ENCODE peak calls at places on chromosomes 2 and 18, in nine cellular contexts. L, P, T, R, F, E, Y, S and Z are unnamed samples.

GRCh38 chr2:181627545-181627944 is 29.4 kb downstream of the CERKL start:
- DNase-seq in F (peak), T (no peak), P (no peak), Y (no peak), S (no peak), L (no peak), R (peak), E (peak), Z (no peak)

GRCh38 chr18:62618735-62619134 is 95.9 kb downstream of the ZCCHC2 start:
- DNase-seq in S (no peak), R (no peak), P (no peak), E (peak), F (no peak), L (no peak), Y (no peak), T (no peak), Z (no peak)

GRCh38 chr2:28202718-28203117 is 189.9 kb upstream of the FOSL2 start:
- DNase-seq in Y (no peak), T (no peak), P (no peak), S (no peak), F (no peak), E (no peak), L (no peak), R (no peak), Z (no peak)

GRCh38 chr2:147082850-147083522 is 761.8 kb upstream of the ACVR2A start:
- DNase-seq in Y (peak), E (peak), T (peak), F (peak), R (peak), P (no peak), L (peak), S (no peak), Z (peak)

GRCh38 chr18:12317664-12318333 is 9.8 kb downstream of the TUBB6 start:
- DNase-seq in P (no peak), S (no peak), R (peak), Y (no peak), L (no peak), T (no peak), F (peak), E (no peak), Z (peak)

GRCh38 chr2:101995019-101995418 is 3.3 kb downstream of the IL1R2 start:
- DNase-seq in P (no peak), E (no peak), F (no peak), Y (no peak), R (no peak), L (no peak), T (no peak), S (no peak), Z (no peak)

GRCh38 chr2:30979822-30980245 is 158.4 kb downstream of the GALNT14 start:
- DNase-seq in R (peak), E (peak), L (no peak), T (no peak), Y (no peak), F (peak), S (no peak), P (no peak), Z (no peak)

GRCh38 chr2:220273082-220273481 is 645.7 kb downstream of the SLC4A3 start:
- DNase-seq in R (no peak), S (no peak), F (no peak), T (no peak), P (no peak), L (no peak), Y (no peak), E (no peak), Z (no peak)

GRCh38 chr18:27656167-27656778 is 471.2 kb upstream of the CHST9 start:
- DNase-seq in S (no peak), L (no peak), R (no peak), Y (peak), P (no peak), E (peak), T (no peak), F (peak), Z (no peak)

GRCh38 chr2:74042606-74043005 is 57.9 kb downstream of the TET3 start:
- DNase-seq in P (no peak), L (no peak), R (no peak), F (no peak), Y (no peak), T (no peak), S (no peak), E (no peak), Z (no peak)

GRCh38 chr18:74497308-74497640 is 1.1 kb downstream of the CNDP2 start:
- DNase-seq in E (peak), L (no peak), F (no peak), T (no peak), S (no peak), Y (peak), P (no peak), R (no peak), Z (peak)

GRCh38 chr2:189013677-189014380 is 39.7 kb downstream of the COL3A1 start:
- DNase-seq in R (peak), T (no peak), E (no peak), L (no peak), P (no peak), F (peak), Y (no peak), S (no peak), Z (no peak)

GRCh38 chr18:58242978-58243377 is 199.0 kb downstream of the NEDD4L start:
- DNase-seq in P (no peak), R (no peak), F (no peak), S (no peak), E (no peak), Y (no peak), T (no peak), L (no peak), Z (no peak)

GRCh38 chr18:31185551-31185950 is 22.9 kb upstream of the DSC1 start:
- DNase-seq in P (no peak), E (peak), L (no peak), R (no peak), Y (no peak), T (no peak), S (no peak), F (peak), Z (no peak)

GRCh38 chr2:111184725-111185495 is 64.2 kb downstream of the BCL2L11 start:
- DNase-seq in E (no peak), L (no peak), P (no peak), R (peak), T (no peak), Y (no peak), F (no peak), S (no peak), Z (no peak)

GRCh38 chr2:203412555-203413331 is 84.5 kb downstream of the ABI2 start:
- DNase-seq in F (no peak), S (no peak), Y (no peak), R (no peak), E (no peak), T (no peak), L (peak), P (no peak), Z (no peak)

GRCh38 chr2:150491943-150492342 is 4.5 kb upstream of the RND3 start:
- DNase-seq in S (no peak), R (no peak), L (no peak), E (peak), F (peak), T (no peak), P (no peak), Y (no peak), Z (no peak)

GRCh38 chr18:51668101-51668500 is 470.6 kb upstream of the MEX3C start:
- DNase-seq in R (peak), Y (peak), E (peak), L (no peak), T (no peak), S (no peak), P (peak), F (peak), Z (peak)

GRCh38 chr2:10079192-10079930 is 850 bp downstream of the CYS1 start:
- DNase-seq in P (peak), F (peak), E (peak), R (peak), Y (no peak), S (no peak), L (no peak), T (peak), Z (peak)
- H3K4me3 ChIP-seq in P (peak), F (peak), E (peak), R (peak), Y (peak), S (peak), L (peak), T (no peak), Z (no peak)

GRCh38 chr2:177275671-177276070 is 11.1 kb upstream of the NFE2L2 start:
- DNase-seq in S (no peak), P (no peak), F (peak), R (peak), T (no peak), L (no peak), Y (no peak), E (no peak), Z (no peak)

GRCh38 chr2:177272765-177273164 is 8.2 kb upstream of the NFE2L2 start:
- DNase-seq in Y (no peak), T (no peak), F (no peak), S (no peak), E (no peak), P (no peak), L (no peak), R (no peak), Z (no peak)

GRCh38 chr2:177275041-177275440 is 10.5 kb upstream of the NFE2L2 start:
- DNase-seq in E (peak), T (no peak), P (no peak), S (no peak), R (peak), F (peak), L (no peak), Y (no peak), Z (no peak)

GRCh38 chr2:177271981-177272666 is 7.6 kb upstream of the NFE2L2 start:
- DNase-seq in S (no peak), Y (peak), P (no peak), T (no peak), R (no peak), L (no peak), F (no peak), E (no peak), Z (no peak)

DNA sequence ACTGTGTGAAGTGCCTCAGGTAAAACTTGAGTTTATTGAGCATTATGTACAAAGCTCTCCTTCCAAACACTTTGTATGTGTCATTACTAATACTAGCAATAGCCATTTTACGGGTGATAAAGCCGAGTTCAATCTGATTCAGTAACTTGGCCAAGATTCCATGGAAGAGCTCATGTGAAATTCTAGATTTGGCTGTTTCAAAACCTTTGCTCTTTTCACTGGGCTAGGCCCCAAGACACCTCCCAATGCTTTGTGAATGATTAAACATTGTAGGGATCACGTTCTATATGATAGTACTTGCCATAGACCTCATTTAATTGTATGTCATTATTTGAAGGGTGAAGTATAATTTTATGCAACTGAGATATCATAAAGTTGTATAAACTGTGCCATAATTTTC is 8.9 kb upstream of the NFE2L2 start:
- DNase-seq in Y (no peak), P (no peak), T (no peak), S (no peak), R (peak), E (peak), F (no peak), L (no peak), Z (no peak)
- H3K4me3 ChIP-seq in Y (no peak), P (no peak), T (no peak), S (peak), R (no peak), E (no peak), F (no peak), L (no peak), Z (no peak)

GRCh38 chr18:22347624-22348511 is 69.8 kb downstream of the CTAGE1 start:
- DNase-seq in R (peak), E (peak), Y (no peak), F (peak), S (peak), L (no peak), P (no peak), T (peak), Z (no peak)

GRCh38 chr18:22344908-22345670 is 72.6 kb downstream of the CTAGE1 start:
- DNase-seq in T (peak), S (no peak), E (no peak), L (no peak), P (no peak), Y (peak), F (no peak), R (no peak), Z (peak)

GRCh38 chr18:22346968-22347611 is 70.6 kb downstream of the CTAGE1 start:
- DNase-seq in R (peak), E (peak), P (peak), F (no peak), T (no peak), L (no peak), S (peak), Y (no peak), Z (peak)

GRCh38 chr18:22345733-22346132 is 72.0 kb downstream of the CTAGE1 start:
- DNase-seq in Y (peak), F (no peak), S (no peak), R (no peak), P (no peak), E (no peak), L (no peak), T (no peak), Z (no peak)

DNA sequence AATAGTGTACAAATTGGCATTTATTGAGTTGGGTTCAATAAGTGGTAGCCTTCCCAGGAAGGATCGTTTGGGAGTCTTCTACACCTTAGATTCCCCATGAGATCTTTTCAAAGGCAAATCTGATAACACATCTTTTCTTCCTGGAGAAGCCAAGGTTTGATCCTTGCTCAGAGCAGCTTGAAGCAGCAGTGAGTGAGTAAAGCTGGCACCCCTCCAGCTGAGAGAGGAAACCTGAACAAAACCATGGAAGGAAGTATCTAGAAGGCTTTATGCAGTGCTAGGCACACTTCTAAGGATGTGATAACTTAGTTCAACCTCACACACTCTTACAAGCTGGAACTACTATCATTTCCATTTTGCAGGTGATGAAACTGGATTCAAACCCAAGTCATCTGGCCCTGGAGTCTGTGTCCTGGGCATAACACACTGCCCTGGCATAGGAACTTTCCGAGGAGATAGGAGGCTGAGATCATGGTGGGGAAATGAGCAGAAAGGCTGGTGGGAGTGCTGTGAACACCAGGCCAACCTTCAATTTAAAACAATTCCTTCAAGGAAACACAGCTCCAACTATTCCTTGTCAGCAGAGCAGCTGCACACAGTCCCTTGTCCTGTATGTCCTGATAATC is 71.3 kb downstream of the CTAGE1 start:
- DNase-seq in P (no peak), T (peak), L (no peak), Y (no peak), F (peak), S (no peak), R (peak), E (peak), Z (no peak)
- H3K4me3 ChIP-seq in P (peak), T (peak), L (no peak), Y (no peak), F (no peak), S (peak), R (peak), E (no peak), Z (no peak)

DNA sequence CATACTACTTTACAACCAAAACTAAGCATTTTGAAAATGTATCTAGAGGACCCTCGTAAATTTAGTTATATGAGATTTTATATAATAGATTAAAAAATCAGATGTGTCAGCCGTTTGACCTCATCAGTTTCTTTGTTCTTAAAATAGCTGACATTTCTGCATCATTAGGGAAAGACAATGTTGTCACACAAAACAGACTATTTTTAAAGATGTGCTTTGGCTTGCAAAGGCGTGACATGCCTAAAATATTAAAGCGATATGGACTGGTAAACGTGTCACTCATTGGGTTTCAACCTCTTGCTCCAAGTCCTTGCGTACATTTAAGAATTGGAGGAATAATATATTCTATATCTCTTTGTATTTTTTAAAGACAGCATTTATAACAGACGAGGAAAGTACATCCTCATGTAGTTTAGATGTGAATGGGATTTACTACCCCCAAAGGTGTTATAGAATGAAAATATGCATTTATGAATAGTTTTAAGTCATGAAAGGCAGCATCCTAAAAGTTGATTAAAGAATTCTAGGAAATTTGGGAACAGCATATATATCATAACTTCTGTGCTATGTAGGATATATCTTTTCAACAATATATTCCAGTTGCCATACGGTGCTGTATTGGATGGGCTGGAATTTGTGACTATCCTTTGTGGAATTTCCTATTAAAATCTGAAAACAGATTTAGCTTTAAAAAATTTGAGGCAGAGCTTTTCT is 3.8 kb downstream of the MYL12A start:
- DNase-seq in S (no peak), T (no peak), L (no peak), Y (no peak), R (no peak), E (no peak), F (no peak), P (no peak), Z (no peak)
- H3K4me3 ChIP-seq in S (no peak), T (peak), L (no peak), Y (no peak), R (no peak), E (no peak), F (peak), P (peak), Z (peak)

GRCh38 chr18:46310675-46311345 is 206.6 kb downstream of the HAUS1 start:
- DNase-seq in R (no peak), E (no peak), P (no peak), L (no peak), T (no peak), Y (no peak), F (no peak), S (no peak), Z (no peak)
- H3K4me3 ChIP-seq in R (no peak), E (no peak), P (no peak), L (no peak), T (no peak), Y (no peak), F (no peak), S (no peak), Z (no peak)

GRCh38 chr2:190501231-190501630 is 33.3 kb downstream of the NEMP2 start:
- DNase-seq in R (no peak), E (no peak), S (no peak), T (no peak), L (no peak), F (no peak), Y (no peak), P (no peak), Z (no peak)
- H3K4me3 ChIP-seq in R (no peak), E (no peak), S (no peak), T (no peak), L (no peak), F (no peak), Y (no peak), P (no peak), Z (no peak)